ENCODE peak calls at places on chromosomes 11 and 22, in ten cellular contexts. C is cardiac muscle cell, S is right atrium auricular region, P is ovary, Y is dorsolateral prefrontal cortex, I is heart right ventricle, X is Karpas-422, V is small intestine, D is tibial artery, U is neuronal stem cell. H is an unnamed sample. For H3K27me3, the result is how much of the 10 kb centered on the place peaks cover.

GRCh38 chr11:60878245-60879101 is 11.1 kb downstream of the ZP1 start:
- DNase-seq in C (no peak), S (no peak), P (no peak), Y (no peak), I (peak), X (no peak), V (no peak), D (peak), U (no peak), H (no peak)

GRCh38 chr22:46748948-46749681 is 11.1 kb upstream of the CERK start:
- DNase-seq in C (peak), S (no peak), P (no peak), Y (no peak), I (no peak), X (no peak), V (no peak), D (no peak), U (no peak), H (no peak)

GRCh38 chr11:69202511-69203221 is 46.9 kb downstream of the SMIM38 start:
- DNase-seq in C (no peak), S (no peak), P (no peak), Y (no peak), I (no peak), X (no peak), V (no peak), D (peak), U (no peak), H (peak)

GRCh38 chr22:48838846-48839730 is 988.6 kb downstream of the BRD1 start:
- DNase-seq in C (no peak), S (no peak), P (no peak), Y (no peak), I (no peak), X (peak), V (no peak), D (peak), U (no peak), H (no peak)

GRCh38 chr22:38014083-38014482 is 29.7 kb upstream of the SOX10 start:
- DNase-seq in C (no peak), S (no peak), P (no peak), Y (no peak), I (no peak), X (no peak), V (no peak), D (no peak), U (no peak), H (no peak)

GRCh38 chr11:93480756-93481155 is 62.4 kb downstream of the SMCO4 start:
- DNase-seq in C (no peak), S (no peak), P (no peak), Y (no peak), I (no peak), X (no peak), V (no peak), D (no peak), U (no peak), H (no peak)

GRCh38 chr22:28907311-28908008 is 24.1 kb downstream of the ZNRF3 start:
- DNase-seq in C (no peak), S (no peak), P (peak), Y (no peak), I (no peak), X (no peak), V (no peak), D (no peak), U (no peak), H (no peak)

GRCh38 chr11:133927690-133928627 is 28.8 kb downstream of the IGSF9B start:
- DNase-seq in C (peak), S (peak), P (peak), Y (peak), I (peak), X (peak), V (peak), D (peak), U (no peak), H (peak)

GRCh38 chr22:20507253-20508066 is at the start of gene MED15:
- DNase-seq in C (peak), S (peak), P (peak), Y (peak), I (peak), X (peak), V (peak), D (peak), U (peak), H (peak)

GRCh38 chr11:19558189-19558986 is 154.2 kb upstream of the NAV2 start:
- DNase-seq in C (no peak), S (no peak), P (no peak), Y (no peak), I (no peak), X (no peak), V (no peak), D (no peak), U (no peak), H (no peak)

GRCh38 chr11:110161061-110161460 is 67.9 kb downstream of the ZC3H12C start:
- DNase-seq in C (no peak), S (peak), P (no peak), Y (no peak), I (no peak), X (no peak), V (no peak), D (no peak), U (no peak), H (no peak)

GRCh38 chr22:45997077-45997774 is 20.3 kb upstream of the WNT7B start:
- DNase-seq in C (peak), S (peak), P (peak), Y (peak), I (peak), X (no peak), V (peak), D (peak), U (no peak), H (peak)

GRCh38 chr11:68150029-68150428 is 28.8 kb upstream of the CHKA start:
- DNase-seq in C (peak), S (peak), P (no peak), Y (no peak), I (no peak), X (no peak), V (peak), D (no peak), U (no peak), H (no peak)

GRCh38 chr11:61955031-61955415 is 4.9 kb downstream of the BEST1 start:
- DNase-seq in C (peak), S (peak), P (peak), Y (no peak), I (peak), X (no peak), V (no peak), D (peak), U (peak), H (no peak)

GRCh38 chr11:36718481-36718880 is 120.4 kb upstream of the RAG2 start:
- DNase-seq in C (no peak), S (no peak), P (no peak), Y (no peak), I (no peak), X (no peak), V (no peak), D (no peak), U (no peak), H (no peak)

GRCh38 chr22:24989541-24989951 is 37.0 kb downstream of the KIAA1671 start:
- DNase-seq in C (peak), S (no peak), P (peak), Y (no peak), I (no peak), X (no peak), V (no peak), D (no peak), U (no peak), H (no peak)

GRCh38 chr11:33773399-33774355 is 643 bp downstream of the FBXO3 start:
- DNase-seq in C (no peak), S (no peak), P (no peak), Y (no peak), I (no peak), X (peak), V (peak), D (peak), U (no peak), H (no peak)

GRCh38 chr11:14499178-14499559 is 442 bp downstream of the COPB1 start:
- DNase-seq in C (peak), S (no peak), P (no peak), Y (no peak), I (peak), X (peak), V (peak), D (no peak), U (no peak), H (no peak)

GRCh38 chr11:68117896-68118470 is 3.2 kb downstream of the CHKA start:
- DNase-seq in C (no peak), S (no peak), P (no peak), Y (no peak), I (no peak), X (no peak), V (no peak), D (no peak), U (no peak), H (no peak)

GRCh38 chr11:106088896-106089295 is 11.4 kb downstream of the AASDHPPT start:
- DNase-seq in C (no peak), S (no peak), P (no peak), Y (no peak), I (no peak), X (no peak), V (no peak), D (no peak), U (no peak), H (no peak)

GRCh38 chr11:74311352-74311926 is at the start of gene P4HA3:
- DNase-seq in C (peak), S (no peak), P (peak), Y (no peak), I (peak), X (no peak), V (peak), D (peak), U (peak), H (peak)

GRCh38 chr11:87917111-87917510 is 258.1 kb downstream of the RAB38 start:
- DNase-seq in C (no peak), S (no peak), P (no peak), Y (no peak), I (no peak), X (no peak), V (no peak), D (no peak), U (no peak), H (no peak)

GRCh38 chr11:2214527-2215229 is 43.1 kb upstream of the TH start:
- DNase-seq in C (no peak), S (peak), P (peak), Y (no peak), I (no peak), X (no peak), V (no peak), D (no peak), U (no peak), H (no peak)

GRCh38 chr11:74470526-74470925 is 3.2 kb upstream of the KCNE3 start:
- DNase-seq in C (no peak), S (peak), P (no peak), Y (no peak), I (no peak), X (no peak), V (no peak), D (no peak), U (no peak), H (no peak)

GRCh38 chr22:23565942-23566715 is 14.0 kb downstream of the IGLL1 start:
- DNase-seq in C (peak), S (no peak), P (peak), Y (no peak), I (no peak), X (no peak), V (no peak), D (peak), U (peak), H (no peak)

GRCh38 chr11:45751430-45751829 is 53.5 kb upstream of the SLC35C1 start:
- DNase-seq in C (no peak), S (no peak), P (peak), Y (no peak), I (no peak), X (no peak), V (no peak), D (no peak), U (peak), H (no peak)

GRCh38 chr22:43136255-43136654 is 6.9 kb downstream of the MCAT start:
- DNase-seq in C (peak), S (no peak), P (no peak), Y (no peak), I (peak), X (peak), V (no peak), D (no peak), U (no peak), H (no peak)

GRCh38 chr22:38443675-38444521 is 11.1 kb downstream of the KCNJ4 start:
- DNase-seq in C (no peak), S (no peak), P (no peak), Y (no peak), I (no peak), X (no peak), V (no peak), D (no peak), U (no peak), H (no peak)

GRCh38 chr22:46062971-46063631 is 86.1 kb upstream of the WNT7B start:
- DNase-seq in C (no peak), S (no peak), P (peak), Y (peak), I (no peak), X (no peak), V (no peak), D (peak), U (no peak), H (no peak)

GRCh38 chr11:73888244-73888643 is 11.4 kb downstream of the PAAF1 start:
- DNase-seq in C (no peak), S (no peak), P (no peak), Y (no peak), I (no peak), X (no peak), V (no peak), D (no peak), U (no peak), H (no peak)

GRCh38 chr11:88739524-88739923 is 326.3 kb downstream of the GRM5 start:
- DNase-seq in C (no peak), S (no peak), P (no peak), Y (no peak), I (no peak), X (peak), V (no peak), D (no peak), U (no peak), H (no peak)

GRCh38 chr11:68402355-68403031 is 58.1 kb upstream of the PPP6R3 start:
- DNase-seq in C (no peak), S (no peak), P (no peak), Y (no peak), I (no peak), X (peak), V (peak), D (no peak), U (no peak), H (peak)

GRCh38 chr11:59641156-59641555 is 25.6 kb upstream of the OSBP start:
- DNase-seq in C (no peak), S (no peak), P (no peak), Y (no peak), I (no peak), X (no peak), V (no peak), D (no peak), U (no peak), H (no peak)
- H3K4me3 ChIP-seq in C (no peak), S (no peak), P (no peak), Y (no peak), I (no peak), X (no peak), V (no peak), D (no peak), U (no peak), H (no peak)

DNA sequence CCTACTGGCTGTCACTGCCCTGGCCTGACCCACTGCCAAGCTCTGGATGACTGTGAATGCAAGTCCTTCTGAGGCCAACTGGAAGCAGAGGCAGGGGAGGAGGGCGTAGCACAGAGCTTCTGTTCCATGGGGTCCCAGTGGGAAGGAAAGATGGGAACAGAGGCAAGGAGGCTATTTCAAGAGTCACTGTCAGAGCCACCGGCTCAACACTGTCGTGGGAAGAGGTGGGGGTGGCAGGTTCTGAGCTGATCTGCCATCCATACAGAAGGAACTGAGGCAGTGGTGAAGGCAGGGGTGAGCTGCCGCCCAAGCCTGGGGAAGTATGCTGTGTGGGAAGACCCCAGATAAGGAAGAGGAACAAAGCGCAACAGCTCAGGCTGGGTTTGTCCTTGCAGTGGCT is 54.7 kb downstream of the SGSM3 start:
- DNase-seq in C (no peak), S (no peak), P (no peak), Y (no peak), I (no peak), X (no peak), V (no peak), D (no peak), U (no peak), H (no peak)
- H3K27ac ChIP-seq in C (no peak), S (no peak), P (no peak), Y (no peak), I (no peak), X (peak), V (no peak), D (no peak), U (no peak), H (no peak)

DNA sequence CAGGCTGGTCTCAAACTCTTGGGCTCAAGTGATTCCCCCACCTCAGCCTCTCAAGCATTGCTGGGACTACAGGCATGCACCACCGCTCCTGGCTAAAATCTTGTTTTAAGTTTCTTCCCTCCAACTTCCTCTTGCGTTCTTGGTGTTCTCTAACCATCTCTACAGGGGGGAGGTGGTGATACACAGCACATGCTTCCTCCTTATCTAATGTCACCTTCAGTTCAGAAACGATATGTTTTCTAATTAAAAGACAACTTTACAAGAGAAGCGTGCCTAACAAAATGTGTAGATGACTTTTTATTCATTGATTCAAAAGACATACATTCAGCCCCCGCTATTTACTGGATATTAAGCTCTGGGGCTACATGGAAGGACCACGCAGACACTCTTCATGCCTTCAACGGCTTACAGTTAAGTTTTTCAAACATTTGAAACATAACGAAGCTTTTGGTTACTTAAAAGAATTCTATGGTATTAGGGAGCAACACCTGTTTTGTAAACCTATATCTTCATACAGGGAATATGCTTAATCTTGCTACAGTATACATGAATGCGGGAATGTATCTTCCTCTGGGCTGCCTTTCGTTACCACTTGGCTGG is 930 bp upstream of the DLAT start:
- DNase-seq in C (no peak), S (no peak), P (no peak), Y (no peak), I (no peak), X (peak), V (peak), D (no peak), U (peak), H (no peak)
- H3K27me3 ChIP-seq in C (under half), S (under half), P (under half), Y (under half), I (under half), X (under half), V (under half), D (under half), U (under half), H (under half)

GRCh38 chr11:47499614-47500013 is 50.7 kb upstream of the RAPSN start:
- DNase-seq in C (no peak), S (no peak), P (no peak), Y (no peak), I (no peak), X (no peak), V (no peak), D (no peak), U (no peak), H (no peak)
- H3K4me3 ChIP-seq in C (no peak), S (no peak), P (no peak), Y (peak), I (no peak), X (no peak), V (no peak), D (no peak), U (no peak), H (no peak)

DNA sequence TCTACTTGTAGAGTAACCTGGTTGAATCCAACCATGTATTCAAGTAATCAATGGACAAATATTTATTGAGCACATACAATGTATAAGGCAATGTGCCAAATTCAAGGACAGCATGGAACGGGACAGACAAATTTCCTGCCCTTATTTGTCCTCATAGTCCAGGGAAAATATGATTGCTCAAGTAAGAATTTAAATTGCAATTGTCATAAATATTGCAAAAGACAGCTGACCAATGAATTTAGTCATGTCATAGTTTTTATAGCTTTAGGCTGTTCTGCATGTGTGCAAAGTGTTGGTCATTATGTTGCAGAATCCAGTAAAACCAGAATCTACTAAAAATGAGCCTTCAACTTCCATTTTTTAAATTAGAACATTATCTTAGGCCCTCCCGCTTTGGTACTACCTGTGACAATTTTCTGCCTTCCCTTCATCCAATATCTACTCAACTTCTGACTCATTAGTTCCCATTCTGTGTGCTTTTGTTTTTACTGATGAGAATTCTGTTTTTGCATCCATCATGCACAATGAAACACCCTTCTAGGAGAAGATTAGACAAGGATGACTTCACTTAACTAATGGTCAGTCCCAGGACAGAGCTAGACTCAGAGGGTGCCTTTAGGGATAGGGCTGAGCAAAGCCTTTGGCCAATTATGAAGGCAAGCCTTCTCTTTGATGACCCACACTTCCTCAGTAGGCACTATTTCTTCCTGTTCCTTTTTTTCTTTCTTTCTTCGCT is 45.8 kb upstream of the FIBIN start:
- DNase-seq in C (peak), S (no peak), P (no peak), Y (no peak), I (no peak), X (no peak), V (no peak), D (no peak), U (no peak), H (no peak)
- H3K27ac ChIP-seq in C (no peak), S (peak), P (no peak), Y (no peak), I (peak), X (no peak), V (no peak), D (peak), U (no peak), H (peak)

GRCh38 chr11:124752471-124753100 is 531 bp upstream of the VSIG2 start:
- DNase-seq in C (no peak), S (no peak), P (no peak), Y (no peak), I (no peak), X (no peak), V (no peak), D (no peak), U (no peak), H (no peak)
- H3K27me3 ChIP-seq in C (half or more), S (under half), P (under half), Y (under half), I (under half), X (under half), V (under half), D (under half), U (half or more), H (under half)

GRCh38 chr22:17795143-17795542 is 20.9 kb upstream of the BID start:
- DNase-seq in C (no peak), S (no peak), P (no peak), Y (no peak), I (no peak), X (no peak), V (no peak), D (no peak), U (no peak), H (no peak)
- H3K4me3 ChIP-seq in C (no peak), S (no peak), P (no peak), Y (no peak), I (no peak), X (no peak), V (no peak), D (no peak), U (no peak), H (no peak)